ENCODE peak calls at places on chromosome 12, in four cellular contexts. Z is A172, O is AG08395, P is NCI-H524. S is an unnamed sample.
A peak's percentile ranks its signal among the peaks of the same experiment; 100 is the strongest.

GRCh38 chr12:113185180-113186032 is at the start of the genes DDX54 and RITA1:
- DNase-seq in Z (peak; percentile 61), O (peak; percentile 78), P (peak; percentile 88), S (peak; percentile 49)

GRCh38 chr12:107399061-107399460 is 286.5 kb upstream of the PWP1 start:
- DNase-seq in Z (no peak), O (peak; percentile 10), P (no peak), S (no peak)

GRCh38 chr12:85016423-85016822 is 19.7 kb downstream of the TSPAN19 start:
- DNase-seq in Z (peak; percentile 85), O (peak; percentile 88), P (no peak), S (peak; percentile 66)

GRCh38 chr12:89160716-89161123 is 191.6 kb downstream of the DUSP6 start:
- DNase-seq in Z (peak; percentile 80), O (peak; percentile 74), P (no peak), S (peak; percentile 88)

GRCh38 chr12:22738945-22739344 is 114.0 kb downstream of the ETNK1 start:
- DNase-seq in Z (peak; percentile 16), O (no peak), P (no peak), S (no peak)

GRCh38 chr12:74537126-74537706 is 419 bp upstream of the ATXN7L3B start:
- DNase-seq in Z (peak; percentile 62), O (peak; percentile 47), P (peak; percentile 74), S (no peak)

GRCh38 chr12:10276774-10277173 is 30.9 kb upstream of the KLRD1 start:
- DNase-seq in Z (no peak), O (peak; percentile 18), P (no peak), S (no peak)

GRCh38 chr12:69844836-69845235 is 19.8 kb downstream of the MYRFL start:
- DNase-seq in Z (no peak), O (no peak), P (peak; percentile 59), S (no peak)

GRCh38 chr12:11904124-11904523 is 166.6 kb upstream of the BCL2L14 start:
- DNase-seq in Z (no peak), O (no peak), P (no peak), S (no peak)

GRCh38 chr12:93195511-93195910 is 182.2 kb upstream of the NUDT4 start:
- DNase-seq in Z (no peak), O (no peak), P (no peak), S (no peak)

GRCh38 chr12:50505945-50506344 is 1.2 kb downstream of the DIP2B start:
- DNase-seq in Z (no peak), O (no peak), P (peak; percentile 19), S (no peak)